ENCODE peak calls at places on chromosomes 5 and 9, in eight cellular contexts. F is NCI-H1092; X is activated CD8-positive, alpha-beta memory T cell treated with anti-CD3 and anti-CD28 coated beads for 48 hours; A is PC-9; U is EL; N is HFFc6; M is fibroblast of mammary gland; Q is A172. T is an unnamed sample.

GRCh38 chr5:1515311-1515920 is 8.3 kb downstream of the LPCAT1 start:
- DNase-seq in F (no peak), X (no peak), A (no peak), U (no peak), N (no peak), M (no peak), Q (no peak), T (peak)

GRCh38 chr9:109745335-109746283 is 34.4 kb upstream of the PALM2AKAP2 start:
- DNase-seq in F (peak), X (no peak), A (no peak), U (no peak), N (no peak), M (peak), Q (peak), T (peak)

GRCh38 chr9:121156263-121156731 is 45.4 kb downstream of the RAB14 start:
- DNase-seq in F (no peak), X (no peak), A (peak), U (peak), N (peak), M (peak), Q (peak), T (no peak)

GRCh38 chr9:84969084-84969483 is 299.6 kb downstream of the NTRK2 start:
- DNase-seq in F (no peak), X (no peak), A (no peak), U (no peak), N (no peak), M (no peak), Q (no peak), T (no peak)

GRCh38 chr9:98673681-98674080 is 35.1 kb downstream of the GABBR2 start:
- DNase-seq in F (no peak), X (no peak), A (no peak), U (no peak), N (no peak), M (no peak), Q (no peak), T (no peak)

GRCh38 chr5:64166201-64166959 is 737 bp downstream of the RNF180 start:
- DNase-seq in F (no peak), X (no peak), A (no peak), U (no peak), N (no peak), M (peak), Q (no peak), T (no peak)

GRCh38 chr5:172187118-172188032 is 649 bp downstream of the STK10 start:
- DNase-seq in F (no peak), X (no peak), A (peak), U (peak), N (peak), M (peak), Q (peak), T (no peak)

GRCh38 chr5:142506756-142507155 is 179.1 kb downstream of the FGF1 start:
- DNase-seq in F (no peak), X (no peak), A (no peak), U (no peak), N (no peak), M (peak), Q (no peak), T (no peak)

GRCh38 chr9:37540634-37541033 is 35.5 kb downstream of the FBXO10 start:
- DNase-seq in F (no peak), X (no peak), A (peak), U (no peak), N (no peak), M (no peak), Q (peak), T (peak)

GRCh38 chr5:154485850-154486426 is 7.9 kb upstream of the HAND1 start:
- DNase-seq in F (no peak), X (no peak), A (no peak), U (no peak), N (no peak), M (no peak), Q (no peak), T (no peak)